ENCODE peak calls at places on chromosomes 4 and X, in six cellular contexts. One of them, this sample, is unnamed.

GRCh38 chrX:65690057-65690855 is 22.8 kb downstream of the MSN start:
- DNase-seq in adrenal gland: no peak
- DNase-seq in left ventricle myocardium inferior: no peak
- DNase-seq in psoas muscle: no peak
- DNase-seq in NB4: peak; percentile 63
- DNase-seq in HCT116: no peak
- DNase-seq in this sample: peak; percentile 75

GRCh38 chr4:144507309-144508101 is 138.5 kb upstream of the HHIP start:
- DNase-seq in left ventricle myocardium inferior: no peak
- DNase-seq in HCT116: no peak
- DNase-seq in psoas muscle: no peak
- DNase-seq in adrenal gland: no peak
- DNase-seq in NB4: no peak
- DNase-seq in this sample: no peak

GRCh38 chr4:140533951-140534480 is 10.0 kb downstream of the ELMOD2 start:
- DNase-seq in psoas muscle: no peak
- DNase-seq in adrenal gland: no peak
- DNase-seq in HCT116: no peak
- DNase-seq in left ventricle myocardium inferior: no peak
- DNase-seq in NB4: no peak
- DNase-seq in this sample: peak; percentile 43

GRCh38 chrX:110159235-110159634 is 156.3 kb downstream of the TMEM164 start:
- DNase-seq in HCT116: no peak
- DNase-seq in left ventricle myocardium inferior: no peak
- DNase-seq in adrenal gland: no peak
- DNase-seq in psoas muscle: no peak
- DNase-seq in NB4: no peak
- DNase-seq in this sample: no peak

GRCh38 chrX:20265726-20266681 is 705 bp downstream of the RPS6KA3 start:
- DNase-seq in HCT116: no peak
- DNase-seq in NB4: peak; percentile 67
- DNase-seq in left ventricle myocardium inferior: peak; percentile 15
- DNase-seq in psoas muscle: peak; percentile 28
- DNase-seq in adrenal gland: peak; percentile 16
- DNase-seq in this sample: peak; percentile 6

GRCh38 chrX:103664363-103664762 is 22.1 kb downstream of the MORF4L2 start:
- DNase-seq in NB4: no peak
- DNase-seq in psoas muscle: no peak
- DNase-seq in HCT116: no peak
- DNase-seq in adrenal gland: no peak
- DNase-seq in left ventricle myocardium inferior: no peak
- DNase-seq in this sample: no peak

GRCh38 chr4:151169223-151169622 is 69.8 kb downstream of the RPS3A start:
- DNase-seq in left ventricle myocardium inferior: peak; percentile 75
- DNase-seq in adrenal gland: peak; percentile 58
- DNase-seq in HCT116: no peak
- DNase-seq in psoas muscle: peak; percentile 66
- DNase-seq in NB4: no peak
- DNase-seq in this sample: peak; percentile 98

GRCh38 chrX:18377802-18378201 is 23.3 kb upstream of the SCML2 start:
- DNase-seq in HCT116: peak; percentile 29
- DNase-seq in psoas muscle: no peak
- DNase-seq in adrenal gland: peak; percentile 30
- DNase-seq in NB4: peak; percentile 48
- DNase-seq in left ventricle myocardium inferior: no peak
- DNase-seq in this sample: peak; percentile 18

GRCh38 chrX:83501540-83501939 is 6.5 kb upstream of the POU3F4 start:
- DNase-seq in NB4: no peak
- DNase-seq in psoas muscle: no peak
- DNase-seq in HCT116: no peak
- DNase-seq in adrenal gland: no peak
- DNase-seq in left ventricle myocardium inferior: no peak
- DNase-seq in this sample: no peak

GRCh38 chr4:16591867-16592266 is 306.6 kb downstream of the LDB2 start:
- DNase-seq in NB4: no peak
- DNase-seq in HCT116: no peak
- DNase-seq in psoas muscle: no peak
- DNase-seq in left ventricle myocardium inferior: peak; percentile 58
- DNase-seq in adrenal gland: no peak
- DNase-seq in this sample: no peak

GRCh38 chr4:78174931-78175330 is 117.8 kb downstream of the FRAS1 start:
- DNase-seq in HCT116: no peak
- DNase-seq in left ventricle myocardium inferior: no peak
- DNase-seq in NB4: no peak
- DNase-seq in psoas muscle: no peak
- DNase-seq in adrenal gland: no peak
- DNase-seq in this sample: no peak

GRCh38 chrX:108299101-108299591 is 139.1 kb downstream of the COL4A6 start:
- DNase-seq in HCT116: no peak
- DNase-seq in NB4: no peak
- DNase-seq in psoas muscle: no peak
- DNase-seq in adrenal gland: no peak
- DNase-seq in left ventricle myocardium inferior: no peak
- DNase-seq in this sample: no peak

GRCh38 chrX:14851526-14851925 is 21.3 kb downstream of the FANCB start:
- DNase-seq in NB4: peak; percentile 2
- DNase-seq in left ventricle myocardium inferior: no peak
- DNase-seq in psoas muscle: no peak
- DNase-seq in adrenal gland: no peak
- DNase-seq in HCT116: no peak
- DNase-seq in this sample: no peak

GRCh38 chrX:130060122-130061069 is 49.9 kb downstream of the ELF4 start:
- DNase-seq in HCT116: peak; percentile 12
- DNase-seq in psoas muscle: peak; percentile 81
- DNase-seq in adrenal gland: peak; percentile 67
- DNase-seq in left ventricle myocardium inferior: peak; percentile 78
- DNase-seq in NB4: peak; percentile 80
- DNase-seq in this sample: peak; percentile 53

GRCh38 chr4:76570141-76570989 is 135.3 kb downstream of the SHROOM3 start:
- DNase-seq in left ventricle myocardium inferior: no peak
- DNase-seq in NB4: no peak
- DNase-seq in HCT116: no peak
- DNase-seq in adrenal gland: no peak
- DNase-seq in psoas muscle: no peak
- DNase-seq in this sample: no peak

GRCh38 chrX:2497961-2498780 is 2.6 kb downstream of the DHRSX start:
- DNase-seq in adrenal gland: peak; percentile 44
- DNase-seq in left ventricle myocardium inferior: no peak
- DNase-seq in HCT116: no peak
- DNase-seq in NB4: no peak
- DNase-seq in psoas muscle: no peak
- DNase-seq in this sample: peak; percentile 46

GRCh38 chrX:47623540-47624027 is 3.9 kb upstream of the SYN1 start:
- DNase-seq in adrenal gland: peak; percentile 56
- DNase-seq in HCT116: no peak
- DNase-seq in left ventricle myocardium inferior: peak; percentile 29
- DNase-seq in NB4: peak; percentile 63
- DNase-seq in psoas muscle: no peak
- DNase-seq in this sample: peak; percentile 74

GRCh38 chr4:40212674-40213504 is 16.1 kb downstream of the RHOH start:
- DNase-seq in left ventricle myocardium inferior: no peak
- DNase-seq in adrenal gland: no peak
- DNase-seq in psoas muscle: no peak
- DNase-seq in HCT116: no peak
- DNase-seq in NB4: no peak
- DNase-seq in this sample: no peak

GRCh38 chr4:47101453-47101852 is 70.1 kb downstream of the GABRB1 start:
- DNase-seq in left ventricle myocardium inferior: no peak
- DNase-seq in psoas muscle: no peak
- DNase-seq in NB4: no peak
- DNase-seq in adrenal gland: no peak
- DNase-seq in HCT116: no peak
- DNase-seq in this sample: no peak

GRCh38 chrX:18401848-18402213 is 23.6 kb upstream of the CDKL5 start:
- DNase-seq in NB4: no peak
- DNase-seq in psoas muscle: no peak
- DNase-seq in adrenal gland: no peak
- DNase-seq in left ventricle myocardium inferior: no peak
- DNase-seq in HCT116: no peak
- DNase-seq in this sample: no peak

GRCh38 chr4:153950100-153950979 is 161.5 kb upstream of the SFRP2 start:
- DNase-seq in psoas muscle: no peak
- DNase-seq in NB4: peak; percentile 4
- DNase-seq in adrenal gland: no peak
- DNase-seq in left ventricle myocardium inferior: no peak
- DNase-seq in HCT116: no peak
- DNase-seq in this sample: no peak

GRCh38 chr4:139665690-139666529 is at the start of gene MGST2:
- DNase-seq in NB4: peak; percentile 79
- DNase-seq in adrenal gland: peak; percentile 86
- DNase-seq in left ventricle myocardium inferior: peak; percentile 77
- DNase-seq in psoas muscle: peak; percentile 71
- DNase-seq in HCT116: no peak
- DNase-seq in this sample: peak; percentile 80

GRCh38 chr4:99617374-99617773 is 40.3 kb downstream of the C4orf54 start:
- DNase-seq in left ventricle myocardium inferior: no peak
- DNase-seq in HCT116: no peak
- DNase-seq in adrenal gland: no peak
- DNase-seq in psoas muscle: no peak
- DNase-seq in NB4: no peak
- DNase-seq in this sample: no peak

GRCh38 chrX:1531106-1531890 is 5.7 kb downstream of the P2RY8 start:
- DNase-seq in psoas muscle: no peak
- DNase-seq in left ventricle myocardium inferior: no peak
- DNase-seq in HCT116: no peak
- DNase-seq in adrenal gland: no peak
- DNase-seq in NB4: no peak
- DNase-seq in this sample: no peak

GRCh38 chr4:165151734-165152133 is 39.1 kb upstream of the TMEM192 start:
- DNase-seq in NB4: no peak
- DNase-seq in adrenal gland: no peak
- DNase-seq in HCT116: no peak
- DNase-seq in left ventricle myocardium inferior: no peak
- DNase-seq in psoas muscle: no peak
- DNase-seq in this sample: no peak

GRCh38 chr4:6687947-6688878 is 5.5 kb upstream of the S100P start:
- DNase-seq in left ventricle myocardium inferior: no peak
- DNase-seq in HCT116: no peak
- DNase-seq in adrenal gland: no peak
- DNase-seq in psoas muscle: no peak
- DNase-seq in NB4: peak; percentile 51
- DNase-seq in this sample: no peak
- TF ChIP-seq CTCF in left ventricle myocardium inferior: no peak
- TF ChIP-seq CTCF in HCT116: no peak
- TF ChIP-seq CTCF in adrenal gland: no peak
- TF ChIP-seq CTCF in psoas muscle: no peak
- TF ChIP-seq CTCF in NB4: peak; percentile 16
- TF ChIP-seq CTCF in this sample: no peak

DNA sequence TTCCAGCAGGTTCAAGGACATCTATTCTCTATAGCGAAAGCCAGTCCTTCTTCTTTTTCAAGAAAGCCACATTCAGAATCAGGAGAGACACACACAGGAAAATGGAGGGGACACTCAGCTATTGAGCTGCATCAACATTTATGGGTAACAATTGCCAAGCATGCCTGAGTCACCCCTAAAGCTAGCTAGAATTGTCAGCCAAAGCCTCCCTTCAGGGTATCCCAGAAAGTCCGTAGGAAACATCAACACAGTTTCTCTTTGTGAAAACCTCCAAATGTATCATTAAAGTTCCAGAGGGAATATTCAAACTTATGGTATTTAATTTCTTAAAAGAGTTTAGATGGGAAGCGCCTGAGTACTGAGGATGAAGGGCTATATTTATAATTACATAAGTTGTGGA is 331.1 kb upstream of the SLC7A11 start:
- DNase-seq in psoas muscle: no peak
- DNase-seq in NB4: no peak
- DNase-seq in adrenal gland: no peak
- DNase-seq in left ventricle myocardium inferior: no peak
- DNase-seq in HCT116: no peak
- DNase-seq in this sample: no peak
- H3K4me3 ChIP-seq in psoas muscle: no peak overlapping the region
- H3K4me3 ChIP-seq in NB4: no peak overlapping the region
- H3K4me3 ChIP-seq in adrenal gland: no peak overlapping the region
- H3K4me3 ChIP-seq in left ventricle myocardium inferior: no peak overlapping the region
- H3K4me3 ChIP-seq in HCT116: no peak overlapping the region
- H3K4me3 ChIP-seq in this sample: no peak overlapping the region

GRCh38 chr4:7704625-7705024 is 235.0 kb downstream of the AFAP1 start:
- DNase-seq in NB4: no peak
- DNase-seq in left ventricle myocardium inferior: no peak
- DNase-seq in psoas muscle: no peak
- DNase-seq in HCT116: no peak
- DNase-seq in adrenal gland: no peak
- DNase-seq in this sample: no peak

GRCh38 chr4:7704091-7704490 is 235.6 kb downstream of the AFAP1 start:
- DNase-seq in left ventricle myocardium inferior: no peak
- DNase-seq in adrenal gland: no peak
- DNase-seq in HCT116: no peak
- DNase-seq in psoas muscle: no peak
- DNase-seq in NB4: no peak
- DNase-seq in this sample: no peak

GRCh38 chr4:7703669-7704068 is 236.0 kb downstream of the AFAP1 start:
- DNase-seq in left ventricle myocardium inferior: no peak
- DNase-seq in HCT116: no peak
- DNase-seq in adrenal gland: no peak
- DNase-seq in psoas muscle: no peak
- DNase-seq in NB4: no peak
- DNase-seq in this sample: no peak

GRCh38 chr4:7705602-7706001 is 234.1 kb downstream of the AFAP1 start:
- DNase-seq in left ventricle myocardium inferior: no peak
- DNase-seq in psoas muscle: no peak
- DNase-seq in HCT116: no peak
- DNase-seq in NB4: no peak
- DNase-seq in adrenal gland: no peak
- DNase-seq in this sample: no peak

DNA sequence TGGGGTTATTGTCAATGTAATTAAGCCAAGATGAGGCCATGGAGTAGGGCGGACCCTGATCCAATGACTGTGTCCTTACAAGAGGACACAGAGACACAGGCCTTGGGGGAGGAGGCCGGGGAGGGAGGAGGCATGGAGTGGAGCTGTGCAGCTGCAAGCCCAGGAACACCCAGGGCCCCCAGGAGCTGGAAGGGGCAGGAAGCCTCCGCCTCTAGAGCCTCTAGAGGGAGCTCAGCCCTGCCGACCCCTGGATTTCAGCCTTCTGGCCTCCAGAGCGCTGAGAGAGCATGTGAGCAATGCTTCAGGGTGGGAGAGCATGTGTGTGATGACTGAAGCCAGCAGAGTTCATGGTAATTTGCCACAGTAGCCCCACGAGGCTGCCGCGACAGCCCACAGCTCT is 234.6 kb downstream of the AFAP1 start:
- DNase-seq in left ventricle myocardium inferior: peak; percentile 35
- DNase-seq in HCT116: no peak
- DNase-seq in psoas muscle: peak; percentile 39
- DNase-seq in NB4: peak; percentile 17
- DNase-seq in adrenal gland: no peak
- DNase-seq in this sample: no peak
- TF ChIP-seq CTCF in left ventricle myocardium inferior: peak; percentile 8
- TF ChIP-seq CTCF in HCT116: no peak
- TF ChIP-seq CTCF in psoas muscle: no peak
- TF ChIP-seq CTCF in NB4: peak; percentile 7
- TF ChIP-seq CTCF in adrenal gland: no peak
- TF ChIP-seq CTCF in this sample: no peak

DNA sequence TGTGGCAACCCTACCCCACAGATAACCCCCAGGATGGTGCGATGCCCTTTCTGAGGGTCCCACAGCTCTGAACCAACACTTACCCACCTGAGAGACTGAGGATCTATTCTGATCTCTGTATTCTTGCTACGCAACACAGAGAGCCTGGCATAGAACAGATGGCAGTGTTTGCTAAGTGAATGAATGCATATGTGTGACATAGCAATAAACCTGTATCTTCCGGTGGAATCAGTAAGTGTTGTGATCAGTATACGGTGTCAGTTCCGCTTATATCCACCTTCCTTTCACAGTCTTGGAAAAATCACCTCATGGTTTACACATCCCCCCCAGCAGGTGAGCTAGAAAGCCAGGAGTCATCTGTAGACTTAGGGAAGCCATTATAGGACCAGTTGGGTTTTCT is 5.9 kb upstream of the HSD17B10 start:
- DNase-seq in adrenal gland: no peak
- DNase-seq in left ventricle myocardium inferior: no peak
- DNase-seq in psoas muscle: no peak
- DNase-seq in NB4: peak; percentile 66
- DNase-seq in HCT116: no peak
- DNase-seq in this sample: no peak
- H3K4me3 ChIP-seq in adrenal gland: peak overlapping the region; percentile 43
- H3K4me3 ChIP-seq in left ventricle myocardium inferior: peak overlapping the region; percentile 63
- H3K4me3 ChIP-seq in psoas muscle: peak overlapping the region; percentile 60
- H3K4me3 ChIP-seq in NB4: peak overlapping the region; percentile 77
- H3K4me3 ChIP-seq in HCT116: peak overlapping the region; percentile 51
- H3K4me3 ChIP-seq in this sample: no peak overlapping the region